ENCODE peak calls at places on chromosomes 11 and 22, in eight cellular contexts. P, L, R, F, B, D, T and A are unnamed samples.
A peak's percentile ranks its signal among the peaks of the same experiment; 100 is the strongest.

GRCh38 chr22:50012201-50013181 is at the start of gene IL17REL:
- DNase-seq in P (no peak), L (no peak), R (no peak), F (no peak), B (no peak), D (no peak), T (no peak), A (no peak)

GRCh38 chr22:44196731-44197131 is 16.0 kb downstream of the PARVG start:
- DNase-seq in P (no peak), L (no peak), R (no peak), F (no peak), B (no peak), D (no peak), T (no peak), A (no peak)

GRCh38 chr22:24284747-24285203 is 14.1 kb downstream of the SPECC1L start:
- DNase-seq in P (peak; percentile 45), L (no peak), R (no peak), F (no peak), B (no peak), D (no peak), T (peak; percentile 25), A (peak; percentile 3)

GRCh38 chr11:890794-891600 is 19.6 kb downstream of the CHID1 start:
- DNase-seq in P (no peak), L (no peak), R (no peak), F (no peak), B (no peak), D (peak; percentile 44), T (no peak), A (no peak)

GRCh38 chr11:8094656-8095055 is 13.6 kb downstream of the TUB start:
- DNase-seq in P (no peak), L (no peak), R (no peak), F (no peak), B (no peak), D (no peak), T (no peak), A (no peak)

GRCh38 chr11:134558258-134558835 is 146.3 kb upstream of the B3GAT1 start:
- DNase-seq in P (no peak), L (no peak), R (no peak), F (no peak), B (no peak), D (no peak), T (no peak), A (no peak)

GRCh38 chr11:104870910-104871309 is 27.4 kb downstream of the CASP12 start:
- DNase-seq in P (no peak), L (no peak), R (no peak), F (no peak), B (no peak), D (no peak), T (no peak), A (no peak)

GRCh38 chr11:10540546-10540914 is 457 bp downstream of the RNF141 start:
- DNase-seq in P (peak; percentile 13), L (peak; percentile 61), R (no peak), F (peak; percentile 67), B (no peak), D (no peak), T (peak; percentile 28), A (no peak)

GRCh38 chr11:78810489-78811090 is 235.9 kb upstream of the NARS2 start:
- DNase-seq in P (no peak), L (no peak), R (no peak), F (no peak), B (no peak), D (no peak), T (no peak), A (no peak)

GRCh38 chr22:21755855-21756284 is 20.3 kb upstream of the YPEL1 start:
- DNase-seq in P (peak; percentile 92), L (no peak), R (no peak), F (no peak), B (no peak), D (no peak), T (no peak), A (peak; percentile 2)

GRCh38 chr22:49642331-49642730 is 185.3 kb downstream of the BRD1 start:
- DNase-seq in P (no peak), L (peak; percentile 55), R (no peak), F (no peak), B (no peak), D (no peak), T (no peak), A (no peak)

GRCh38 chr11:104798794-104799193 is 99.5 kb downstream of the CASP12 start:
- DNase-seq in P (no peak), L (no peak), R (no peak), F (no peak), B (no peak), D (no peak), T (peak; percentile 1), A (no peak)

GRCh38 chr11:79173615-79174014 is 267.2 kb downstream of the TENM4 start:
- DNase-seq in P (peak; percentile 48), L (no peak), R (no peak), F (peak; percentile 67), B (no peak), D (peak; percentile 25), T (peak; percentile 51), A (no peak)